ENCODE peak calls at places on chromosomes 16 and 17, in six cellular contexts. I is H9; N is CD8-positive, alpha-beta T cell; L is uterus; B is lower lobe of right lung; X is endodermal cell. D is an unnamed sample.

GRCh38 chr17:66073384-66073783 is 118.5 kb downstream of the CEP112 start:
- DNase-seq in B (no peak), X (peak), N (no peak), L (no peak), I (peak), D (no peak)

GRCh38 chr16:86432691-86433090 is 77.6 kb upstream of the FOXF1 start:
- DNase-seq in N (no peak), X (no peak), B (no peak), I (no peak), L (no peak), D (no peak)

GRCh38 chr17:31405941-31406371 is 14.5 kb downstream of the RAB11FIP4 start:
- DNase-seq in I (peak), X (peak), L (no peak), N (no peak), B (no peak), D (no peak)

GRCh38 chr17:58332720-58333395 is 4.3 kb upstream of the TSPOAP1 start:
- DNase-seq in B (no peak), L (no peak), I (peak), N (peak), X (peak), D (no peak)

GRCh38 chr16:14321542-14321941 is 250.4 kb downstream of the MRTFB start:
- DNase-seq in X (no peak), B (no peak), L (no peak), N (no peak), I (no peak), D (no peak)

GRCh38 chr17:38730526-38731379 is 612 bp downstream of the CISD3 start:
- DNase-seq in X (peak), N (no peak), I (peak), L (peak), B (peak), D (no peak)

GRCh38 chr16:8109510-8110369 is 480.6 kb downstream of the TMEM114 start:
- DNase-seq in L (no peak), B (no peak), N (no peak), I (no peak), X (no peak), D (no peak)

GRCh38 chr17:61403846-61404701 is 4.4 kb downstream of the TBX2 start:
- DNase-seq in X (peak), I (peak), N (no peak), L (no peak), B (peak), D (no peak)

GRCh38 chr17:77507116-77507885 is 366.5 kb downstream of the SEC14L1 start:
- DNase-seq in N (no peak), X (peak), L (peak), B (no peak), I (peak), D (no peak)

GRCh38 chr16:50666658-50667496 is 14.2 kb downstream of the SNX20 start:
- DNase-seq in I (peak), L (no peak), B (no peak), N (no peak), X (peak), D (no peak)

GRCh38 chr17:42617956-42618431 is 8.5 kb downstream of the TUBG1 start:
- DNase-seq in B (no peak), L (no peak), I (no peak), N (no peak), X (no peak), D (no peak)

GRCh38 chr17:42618442-42619150 is 9.1 kb downstream of the TUBG1 start:
- DNase-seq in L (peak), N (no peak), X (peak), B (peak), I (peak), D (no peak)

GRCh38 chr17:42629420-42630009 is 20.0 kb downstream of the TUBG1 start:
- DNase-seq in I (no peak), N (no peak), X (no peak), B (no peak), L (no peak), D (no peak)

GRCh38 chr17:42623732-42624596 is 14.5 kb downstream of the TUBG1 start:
- DNase-seq in L (no peak), I (no peak), N (no peak), X (no peak), B (no peak), D (no peak)
- TF ChIP-seq CTCF in L (no peak), I (no peak), N (no peak), X (peak), B (no peak), D (no peak)

GRCh38 chr17:6420173-6420641 is 14.7 kb downstream of the AIPL1 start:
- DNase-seq in I (peak), N (no peak), X (peak), L (no peak), B (no peak), D (no peak)
- TF ChIP-seq CTCF in I (peak), N (no peak), X (peak), L (no peak), B (no peak), D (peak)

GRCh38 chr17:27203241-27203640 is 90.7 kb upstream of the WSB1 start:
- DNase-seq in X (no peak), B (no peak), I (no peak), L (no peak), N (no peak), D (no peak)

GRCh38 chr17:27206447-27206846 is 87.5 kb upstream of the WSB1 start:
- DNase-seq in N (no peak), X (peak), L (no peak), B (no peak), I (no peak), D (no peak)

GRCh38 chr17:27199948-27200347 is 94.0 kb upstream of the WSB1 start:
- DNase-seq in L (no peak), X (no peak), B (no peak), I (no peak), N (no peak), D (no peak)

DNA sequence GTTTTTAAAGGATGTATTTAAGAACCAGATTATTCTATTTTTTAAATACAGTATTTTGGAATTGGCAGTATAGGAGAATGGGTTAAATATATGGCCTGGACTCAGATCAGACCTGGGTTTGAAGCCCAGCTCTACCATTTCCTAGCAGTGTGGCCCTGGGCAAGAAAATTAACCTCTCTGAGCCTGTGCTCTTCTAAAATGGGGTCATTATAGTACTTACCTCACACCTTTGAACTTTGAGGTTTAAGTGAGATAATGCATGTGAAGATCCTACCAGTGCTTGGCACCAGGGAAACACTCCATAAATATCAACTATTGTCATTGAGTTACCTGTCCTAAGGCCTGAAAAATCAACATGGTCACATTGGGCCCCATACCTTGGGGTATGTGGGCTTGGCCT is 93.4 kb upstream of the WSB1 start:
- DNase-seq in I (no peak), B (no peak), X (no peak), L (no peak), N (no peak), D (no peak)
- TF ChIP-seq CTCF in I (no peak), B (no peak), X (no peak), L (no peak), N (no peak), D (no peak)

DNA sequence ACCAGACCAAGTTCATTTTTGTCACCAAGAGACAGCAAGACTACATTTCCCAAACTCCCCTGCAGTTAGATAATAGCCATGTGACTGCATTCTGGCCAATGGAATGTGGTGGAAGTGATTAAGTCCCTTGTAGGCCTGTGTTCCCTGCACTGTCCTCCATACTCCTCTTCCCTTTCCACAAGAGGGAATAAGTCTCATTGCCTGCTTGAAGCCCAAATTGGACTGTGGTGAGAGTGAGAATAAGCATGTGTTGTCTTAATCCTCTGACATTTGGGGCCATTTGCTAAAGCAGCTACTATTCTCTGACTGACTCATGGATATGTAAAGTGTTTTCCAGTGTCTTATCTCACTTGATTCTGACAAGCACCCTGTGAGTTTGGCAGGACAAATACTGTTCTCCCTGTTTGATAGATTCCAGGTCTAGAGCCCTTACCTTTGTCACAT is 20.7 kb downstream of the PIK3R6 start:
- DNase-seq in N (no peak), L (no peak), I (peak), B (no peak), X (peak), D (no peak)
- TF ChIP-seq CTCF in N (no peak), L (no peak), I (no peak), B (no peak), X (no peak), D (no peak)

DNA sequence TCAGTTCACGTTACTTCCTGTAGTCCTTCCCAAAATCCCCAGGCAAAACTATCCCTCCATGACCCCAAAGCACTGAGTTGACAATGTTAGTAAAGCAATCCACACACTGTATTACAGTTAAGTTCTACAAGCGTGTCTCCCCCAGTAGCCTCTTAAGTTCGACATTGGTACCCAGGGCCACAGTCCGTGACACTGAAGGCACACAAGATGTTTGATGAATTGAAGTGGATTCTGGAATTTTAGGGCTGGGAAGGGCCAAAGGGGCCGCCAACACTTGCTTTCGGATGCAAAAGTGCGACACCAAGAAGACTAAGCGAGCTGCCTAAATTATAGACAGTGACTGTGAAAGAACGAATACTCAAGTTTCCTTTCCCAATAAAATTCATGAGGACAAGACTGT is 1.5 kb downstream of the VPS35 start:
- DNase-seq in X (no peak), I (no peak), N (no peak), L (no peak), B (no peak), D (no peak)
- TF ChIP-seq CTCF in X (peak), I (no peak), N (no peak), L (no peak), B (no peak), D (no peak)

GRCh38 chr17:1727876-1728630 is 3.5 kb downstream of the WDR81 start:
- DNase-seq in I (no peak), L (peak), X (peak), N (no peak), B (no peak), D (no peak)
- TF ChIP-seq CTCF in I (no peak), L (no peak), X (no peak), N (no peak), B (no peak), D (no peak)

DNA sequence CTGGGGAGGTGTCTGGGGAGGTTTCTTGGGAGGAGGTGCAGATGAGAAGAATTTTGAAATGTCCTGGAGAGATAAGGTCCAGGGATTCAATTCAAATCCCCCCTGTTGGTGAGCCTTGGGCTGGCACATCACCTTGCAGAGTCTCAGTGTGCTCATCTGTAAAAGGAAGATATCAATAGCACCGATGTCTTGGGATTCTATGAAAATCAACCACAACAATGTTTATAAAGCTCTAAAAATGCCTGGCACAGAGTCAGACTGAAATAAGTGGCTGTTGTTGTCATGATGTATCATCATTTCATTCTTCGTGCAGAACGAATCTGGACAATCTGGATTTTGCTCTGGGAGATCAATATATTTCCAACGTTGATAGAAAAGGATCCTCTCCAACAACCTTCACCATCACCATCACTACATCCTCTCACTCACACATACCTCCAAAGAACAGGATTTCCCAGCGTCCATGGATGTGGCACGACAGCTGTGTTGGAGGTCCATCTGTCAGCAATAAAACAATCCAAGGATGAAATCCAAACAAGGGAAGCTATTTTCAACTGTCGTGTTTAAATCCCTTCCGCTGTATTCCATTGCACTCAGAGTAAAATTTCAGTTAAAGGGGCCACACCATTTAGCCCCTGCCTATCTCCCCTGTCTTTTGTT is 393.6 kb upstream of the DYNLRB2 start:
- DNase-seq in N (no peak), I (no peak), B (no peak), X (no peak), L (no peak), D (no peak)
- TF ChIP-seq CTCF in N (no peak), I (no peak), B (no peak), X (no peak), L (no peak), D (no peak)